ENCODE peak calls at places on chromosomes 3 and 15, in six cellular contexts. A, N, K, L, P and O are unnamed samples.

GRCh38 chr3:129934234-129935123 is 40.0 kb upstream of the TRH start:
- DNase-seq in A (peak), L (peak), K (peak), P (no peak), N (peak), O (peak)

GRCh38 chr3:16402451-16402850 is 111.0 kb downstream of the RFTN1 start:
- DNase-seq in P (no peak), N (no peak), L (no peak), K (no peak), A (peak), O (peak)

GRCh38 chr3:22269827-22270226 is 518.8 kb upstream of the ZNF385D start:
- DNase-seq in P (no peak), L (peak), N (no peak), K (no peak), A (peak), O (peak)

GRCh38 chr15:71736286-71736947 is 73.9 kb upstream of the NR2E3 start:
- DNase-seq in L (no peak), A (no peak), K (no peak), N (no peak), P (no peak), O (no peak)

GRCh38 chr3:16429086-16429485 is 84.4 kb downstream of the RFTN1 start:
- DNase-seq in N (no peak), K (no peak), A (peak), L (no peak), P (no peak), O (peak)

GRCh38 chr3:18338827-18339226 is 86.3 kb downstream of the SATB1 start:
- DNase-seq in N (no peak), A (no peak), P (no peak), K (no peak), L (no peak), O (no peak)

GRCh38 chr3:192215-192929 is 4.2 kb upstream of the CHL1 start:
- DNase-seq in N (no peak), L (no peak), K (no peak), A (no peak), P (no peak), O (no peak)

GRCh38 chr3:195094211-195094921 is 176.6 kb downstream of the XXYLT1 start:
- DNase-seq in L (no peak), A (no peak), K (peak), P (peak), N (no peak), O (no peak)

GRCh38 chr15:73022156-73022555 is 30.1 kb upstream of the NEO1 start:
- DNase-seq in N (no peak), K (no peak), L (no peak), A (no peak), P (no peak), O (no peak)

GRCh38 chr3:56997675-56998074 is 62.8 kb upstream of the SPATA12 start:
- DNase-seq in N (no peak), P (no peak), K (no peak), L (no peak), A (peak), O (no peak)

GRCh38 chr3:179266701-179267211 is 15.8 kb upstream of the KCNMB3 start:
- DNase-seq in L (no peak), N (no peak), K (no peak), A (no peak), P (no peak), O (no peak)

GRCh38 chr15:72566973-72567372 is 87.5 kb upstream of the GOLGA6B start:
- DNase-seq in A (no peak), N (no peak), L (no peak), P (no peak), K (no peak), O (no peak)

GRCh38 chr3:171854649-171855305 is 11.6 kb downstream of the TMEM212 start:
- DNase-seq in L (no peak), A (no peak), K (no peak), P (no peak), N (no peak), O (no peak)

GRCh38 chr3:148923592-148923991 is 58.5 kb downstream of the CPA3 start:
- DNase-seq in L (no peak), A (no peak), N (no peak), P (no peak), K (no peak), O (no peak)

GRCh38 chr3:99128740-99129505 is 227.4 kb upstream of the DCBLD2 start:
- DNase-seq in A (peak), N (no peak), L (peak), P (no peak), K (no peak), O (peak)

GRCh38 chr3:96994995-96995394 is 180.6 kb downstream of the EPHA6 start:
- DNase-seq in A (no peak), N (no peak), K (no peak), P (no peak), L (no peak), O (no peak)

DNA sequence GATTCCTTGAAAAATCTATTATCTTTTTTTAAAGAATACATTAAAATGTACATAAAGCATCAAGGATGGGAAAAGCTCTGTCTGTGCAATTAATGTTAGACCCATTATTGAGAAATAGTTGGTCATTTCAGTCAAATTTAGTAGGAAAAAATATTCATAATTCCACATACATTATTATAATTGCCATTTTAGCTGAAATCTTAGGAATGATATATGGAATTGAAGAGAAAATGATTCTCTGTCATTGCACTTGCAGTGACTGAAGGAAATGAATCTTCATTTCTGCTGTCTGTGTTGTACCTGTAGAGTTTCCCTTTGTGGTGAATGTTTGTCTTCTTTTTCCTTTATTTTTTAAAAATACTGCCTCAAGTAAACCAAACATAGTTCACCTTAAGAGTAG is 473.9 kb downstream of the C3orf38 start:
- DNase-seq in A (no peak), K (no peak), L (no peak), N (no peak), P (no peak), O (no peak)
- TF ChIP-seq CTCF in A (no peak), K (no peak), L (no peak), N (no peak), P (no peak), O (no peak)

DNA sequence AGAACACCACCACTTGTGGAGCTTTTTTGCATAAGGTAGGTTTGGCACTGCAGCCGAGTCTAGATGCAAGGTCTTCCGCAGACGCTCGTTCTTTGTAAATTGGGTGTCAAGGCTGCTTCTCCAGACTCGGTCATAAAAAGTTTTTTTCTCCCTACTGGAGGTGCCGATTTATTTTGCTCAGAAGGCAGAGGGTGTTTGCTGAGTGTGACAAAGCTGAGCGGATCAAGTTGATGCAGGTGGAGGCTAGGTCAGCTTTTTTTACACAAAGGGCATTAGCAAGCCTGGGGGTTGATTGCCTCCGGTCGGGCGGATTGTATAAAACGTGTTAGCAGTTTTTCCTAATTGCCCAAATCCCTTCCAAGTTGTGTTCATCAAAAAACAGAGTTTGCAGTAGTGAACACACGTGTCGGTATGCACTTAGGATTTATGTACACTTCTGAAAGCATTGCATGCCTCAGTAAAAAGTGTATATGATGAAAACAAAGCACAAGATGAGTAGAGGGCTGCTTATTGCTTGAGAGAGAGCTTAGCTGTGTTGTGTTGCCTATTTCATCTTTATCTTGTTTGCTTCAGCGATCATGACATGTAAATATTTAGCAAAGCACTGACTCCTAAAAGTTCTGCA is 2.6 kb downstream of the GPR160 start:
- DNase-seq in N (no peak), A (no peak), P (no peak), L (no peak), K (no peak), O (peak)
- H3K4me3 ChIP-seq in N (no peak), A (no peak), P (peak), L (no peak), K (no peak), O (no peak)

GRCh38 chr15:52730163-52730562 is 51.0 kb upstream of the ATOSA start:
- DNase-seq in P (no peak), K (no peak), L (no peak), N (no peak), A (peak), O (peak)
- TF ChIP-seq CTCF in P (no peak), K (no peak), L (no peak), N (no peak), A (no peak), O (no peak)

GRCh38 chr3:6220361-6220957 is 640.5 kb upstream of the GRM7 start:
- DNase-seq in N (no peak), P (no peak), K (no peak), L (no peak), A (no peak), O (no peak)
- H3K4me3 ChIP-seq in N (no peak), P (no peak), K (no peak), L (no peak), A (no peak), O (no peak)

GRCh38 chr15:33735143-33735542 is 233.2 kb upstream of the CHRM5 start:
- DNase-seq in A (no peak), P (no peak), N (no peak), L (no peak), K (no peak), O (no peak)
- TF ChIP-seq CTCF in A (no peak), P (no peak), N (no peak), L (no peak), K (no peak), O (no peak)

GRCh38 chr3:111539351-111540331 is 2.4 kb upstream of the CD96 start:
- DNase-seq in K (peak), L (peak), N (no peak), P (peak), A (peak), O (peak)
- H3K4me3 ChIP-seq in K (no peak), L (no peak), N (no peak), P (no peak), A (no peak), O (no peak)

DNA sequence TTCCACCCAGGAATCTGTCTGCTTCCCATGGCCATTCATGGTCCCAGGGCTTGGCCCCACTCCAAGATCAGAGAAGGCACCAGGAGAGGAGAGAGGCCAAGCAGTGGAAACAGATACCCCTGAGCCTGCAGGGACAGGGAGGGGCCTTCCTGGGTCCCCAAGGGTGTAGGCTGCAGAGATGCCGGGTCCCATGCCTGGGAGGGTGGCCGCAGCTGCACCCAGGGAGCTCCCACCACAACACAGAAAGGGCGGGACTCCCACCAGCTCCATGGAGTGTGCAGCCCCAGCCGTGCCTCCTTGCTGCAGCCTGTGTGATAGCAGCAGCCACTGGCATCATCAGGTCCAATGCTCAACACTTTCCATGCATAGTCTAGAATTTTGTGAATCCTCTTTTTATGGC is 331.5 kb downstream of the UACA start:
- DNase-seq in A (no peak), P (no peak), L (no peak), N (no peak), K (no peak), O (no peak)
- TF ChIP-seq CTCF in A (no peak), P (no peak), L (no peak), N (no peak), K (no peak), O (no peak)

GRCh38 chr3:150763841-150764483 is 993 bp upstream of the SIAH2 start:
- DNase-seq in A (peak), N (no peak), L (no peak), P (peak), K (peak), O (peak)
- H3K4me3 ChIP-seq in A (peak), N (peak), L (peak), P (peak), K (peak), O (peak)

GRCh38 chr3:176359211-176359610 is 838.1 kb downstream of the TBL1XR1 start:
- DNase-seq in N (no peak), L (no peak), K (no peak), P (no peak), A (no peak), O (no peak)
- TF ChIP-seq CTCF in N (no peak), L (peak), K (no peak), P (no peak), A (no peak), O (peak)

DNA sequence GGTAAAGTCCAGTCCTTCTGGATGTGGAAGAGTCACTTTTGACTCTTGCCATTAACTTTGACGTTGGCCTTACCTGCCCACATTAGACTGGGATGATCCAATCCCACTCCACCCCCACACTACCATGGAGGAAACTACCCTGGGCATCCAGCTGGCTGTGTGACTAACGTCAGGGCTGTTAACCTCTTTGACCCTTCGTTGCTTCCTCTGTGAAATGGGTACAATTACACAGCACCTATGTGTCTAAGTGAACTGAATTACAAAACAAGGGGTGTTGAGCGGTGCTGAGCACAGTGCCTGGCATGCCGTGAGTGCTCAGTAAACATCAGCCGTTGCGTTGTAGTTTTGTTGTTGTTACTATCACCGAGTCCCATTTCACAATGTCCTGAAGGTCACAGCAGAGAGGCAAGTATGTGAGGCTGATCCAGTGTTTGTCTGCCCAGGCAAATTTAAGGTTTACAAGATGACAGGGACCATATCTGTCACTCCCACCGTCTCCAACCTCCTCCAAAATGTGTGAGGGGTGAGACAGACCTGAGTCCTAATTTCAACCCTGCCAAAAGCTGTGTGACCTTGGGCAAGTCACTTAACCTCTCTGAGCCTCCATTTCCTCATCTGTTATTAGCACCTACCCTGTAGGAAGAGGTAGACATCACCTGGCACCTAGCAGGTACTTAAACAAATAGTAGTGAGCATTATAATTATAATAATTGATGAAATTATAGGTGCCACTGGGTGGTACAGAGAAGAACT is 20.9 kb downstream of the WNT7A start:
- DNase-seq in L (no peak), K (no peak), A (no peak), P (no peak), N (no peak), O (no peak)
- H3K4me3 ChIP-seq in L (no peak), K (no peak), A (no peak), P (no peak), N (no peak), O (no peak)